ENCODE peak calls at places on chromosomes 3 and 15, in seven cellular contexts. J is hepatocyte; R is iris pigment epithelial cell; B is activated naive CD4-positive, alpha-beta T cell treated with anti-CD3 and anti-CD28 coated beads, Interleukin-2, amount 50 U/mL, for 16 hours; G is H9; H is DMS53; I is HCEC 1CT. Q is an unnamed sample.

GRCh38 chr3:125462722-125463299 is 57.2 kb downstream of the SNX4 start:
- DNase-seq in I (no peak), R (no peak), G (no peak), J (no peak), H (no peak), B (no peak), Q (no peak)

GRCh38 chr3:45509038-45509767 is 85.3 kb upstream of the LIMD1 start:
- DNase-seq in G (peak), H (no peak), B (peak), J (peak), I (peak), R (peak), Q (no peak)

GRCh38 chr15:41692049-41692448 is 31.8 kb downstream of the MGA start:
- DNase-seq in B (no peak), I (no peak), H (no peak), R (no peak), G (no peak), J (no peak), Q (no peak)

GRCh38 chr3:194318511-194319161 is 32.5 kb downstream of the CPN2 start:
- DNase-seq in G (no peak), R (no peak), B (no peak), H (no peak), I (no peak), J (no peak), Q (no peak)

GRCh38 chr15:70526221-70526973 is 237.0 kb downstream of the UACA start:
- DNase-seq in H (peak), G (peak), R (peak), B (no peak), J (peak), I (peak), Q (peak)

GRCh38 chr3:138389841-138390581 is 41.6 kb downstream of the MRAS start:
- DNase-seq in G (no peak), J (peak), H (peak), I (peak), R (peak), B (no peak), Q (no peak)

GRCh38 chr15:59817834-59818233 is 128.7 kb upstream of the BNIP2 start:
- DNase-seq in J (no peak), H (no peak), R (no peak), G (no peak), B (no peak), I (no peak), Q (no peak)

GRCh38 chr3:6438031-6438430 is 422.9 kb upstream of the GRM7 start:
- DNase-seq in B (no peak), I (no peak), H (no peak), J (no peak), G (no peak), R (no peak), Q (no peak)

GRCh38 chr3:155024006-155024638 is 56.0 kb upstream of the MME start:
- DNase-seq in R (peak), B (no peak), J (no peak), I (no peak), H (no peak), G (no peak), Q (no peak)

GRCh38 chr3:53833650-53834049 is 12.6 kb downstream of the CHDH start:
- DNase-seq in R (no peak), I (no peak), G (no peak), J (no peak), H (no peak), B (no peak), Q (no peak)

Q was measured in HT-29.